ENCODE peak calls at places on chromosomes 4 and X, in seven cellular contexts. Q, E, J, H, O, G and W are unnamed samples.
A peak's percentile ranks its signal among the peaks of the same experiment; 100 is the strongest.

GRCh38 chrX:29841750-29842149 is 373.6 kb upstream of the MAGEB2 start:
- DNase-seq in G (no peak), O (no peak), H (no peak), J (no peak), E (no peak), Q (no peak), W (no peak)

GRCh38 chr4:153114771-153115321 is 89.4 kb upstream of the TRIM2 start:
- DNase-seq in J (no peak), G (no peak), O (no peak), E (no peak), Q (no peak), H (no peak), W (peak; percentile 46)

GRCh38 chrX:101252634-101253033 is 33.0 kb downstream of the DRP2 start:
- DNase-seq in H (no peak), O (no peak), G (no peak), E (no peak), J (no peak), Q (no peak), W (no peak)

GRCh38 chrX:104502460-104502859 is 63.5 kb upstream of the IL1RAPL2 start:
- DNase-seq in Q (no peak), H (no peak), G (no peak), J (no peak), E (no peak), O (no peak), W (no peak)

GRCh38 chr4:85591361-85592098 is 116.6 kb downstream of the ARHGAP24 start:
- DNase-seq in Q (no peak), J (no peak), H (no peak), E (no peak), O (no peak), G (no peak), W (no peak)

GRCh38 chr4:85496146-85496849 is 21.3 kb downstream of the ARHGAP24 start:
- DNase-seq in G (no peak), J (no peak), Q (no peak), H (no peak), O (no peak), E (no peak), W (no peak)

GRCh38 chrX:148133099-148133725 is 152.1 kb downstream of the FMR1NB start:
- DNase-seq in J (no peak), H (no peak), G (no peak), Q (no peak), E (no peak), O (no peak), W (no peak)

GRCh38 chr4:108080752-108081151 is 88.0 kb downstream of the LEF1 start:
- DNase-seq in Q (no peak), H (no peak), J (no peak), O (no peak), E (no peak), G (no peak), W (no peak)

GRCh38 chr4:8672486-8672885 is 79.9 kb downstream of the CPZ start:
- DNase-seq in H (no peak), Q (no peak), J (no peak), G (no peak), E (no peak), O (no peak), W (no peak)

GRCh38 chr4:163697121-163697520 is 202.6 kb downstream of the TMA16 start:
- DNase-seq in J (no peak), Q (no peak), G (no peak), H (no peak), E (no peak), O (no peak), W (no peak)

GRCh38 chr4:165872443-165873297 is at the start of gene TLL1:
- DNase-seq in E (peak; percentile 73), H (no peak), G (peak; percentile 25), Q (no peak), J (no peak), O (no peak), W (no peak)

GRCh38 chrX:721354-721753 is 90.8 kb downstream of the SHOX start:
- DNase-seq in E (no peak), Q (no peak), O (no peak), H (no peak), G (no peak), J (no peak), W (no peak)

GRCh38 chr4:26074672-26075071 is 160.7 kb downstream of the SMIM20 start:
- DNase-seq in O (no peak), J (no peak), E (no peak), Q (no peak), H (no peak), G (no peak), W (no peak)

GRCh38 chr4:109495514-109495913 is 61.9 kb downstream of the SEC24B start:
- DNase-seq in O (no peak), G (no peak), H (no peak), Q (no peak), J (no peak), E (no peak), W (no peak)

GRCh38 chr4:109497511-109497910 is 62.5 kb upstream of the MCUB start:
- DNase-seq in H (no peak), E (no peak), J (no peak), O (no peak), Q (no peak), G (no peak), W (no peak)

GRCh38 chr4:109499513-109499912 is 60.5 kb upstream of the MCUB start:
- DNase-seq in Q (no peak), E (no peak), G (no peak), H (no peak), J (no peak), O (no peak), W (no peak)

GRCh38 chr4:109496875-109497274 is 63.2 kb upstream of the MCUB start:
- DNase-seq in O (no peak), H (no peak), G (no peak), Q (no peak), J (no peak), E (no peak), W (no peak)

GRCh38 chr4:109494538-109494937 is 60.9 kb downstream of the SEC24B start:
- DNase-seq in H (no peak), O (no peak), J (no peak), Q (no peak), G (no peak), E (no peak), W (no peak)
- H3K4me3 ChIP-seq in H (no peak overlapping the region), O (no peak overlapping the region), J (no peak overlapping the region), Q (no peak overlapping the region), G (no peak overlapping the region), E (no peak overlapping the region), W (no peak overlapping the region)

DNA sequence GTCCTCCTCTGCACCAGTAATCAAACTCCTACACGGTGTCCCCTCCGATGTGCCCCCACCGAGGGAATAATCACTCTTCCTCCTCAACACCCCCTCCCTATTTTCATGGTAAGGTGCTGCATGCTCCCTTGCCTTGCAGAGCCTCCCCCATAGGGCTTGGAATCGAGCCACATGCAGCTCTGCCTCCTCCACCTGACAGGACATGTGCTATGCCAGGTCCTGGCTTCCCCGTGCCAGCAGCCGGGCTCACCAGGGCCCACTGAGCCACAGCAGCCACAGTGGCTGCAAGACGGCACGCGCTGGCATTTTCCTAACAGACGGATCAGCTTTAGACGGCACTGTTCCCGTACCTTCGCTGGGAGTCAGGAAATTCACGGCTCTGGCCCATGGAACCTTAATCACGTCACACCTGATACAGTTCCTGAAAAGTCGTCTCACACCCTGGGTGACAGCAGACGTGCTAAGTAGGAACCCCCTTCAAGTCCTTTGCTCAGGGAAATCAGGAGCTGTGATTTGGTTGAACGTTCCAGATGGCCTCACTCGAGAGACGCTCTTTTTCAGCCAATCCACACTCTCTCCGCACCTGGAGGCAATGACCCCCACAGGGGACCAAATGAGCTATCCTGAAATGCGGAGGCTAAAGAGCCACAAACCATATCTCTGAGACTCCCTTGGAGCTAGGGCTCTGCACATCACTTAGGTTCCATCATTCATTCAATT is 63.2 kb downstream of the JAKMIP1 start:
- DNase-seq in Q (no peak), O (no peak), G (no peak), E (no peak), J (no peak), H (no peak), W (no peak)
- H3K27me3 ChIP-seq in Q (no peaks in the 10 kb centered on the region), O (no peaks in the 10 kb centered on the region), G (no peaks in the 10 kb centered on the region), E (no peaks in the 10 kb centered on the region), J (no peaks in the 10 kb centered on the region), H (no peaks in the 10 kb centered on the region), W (no peaks in the 10 kb centered on the region)

DNA sequence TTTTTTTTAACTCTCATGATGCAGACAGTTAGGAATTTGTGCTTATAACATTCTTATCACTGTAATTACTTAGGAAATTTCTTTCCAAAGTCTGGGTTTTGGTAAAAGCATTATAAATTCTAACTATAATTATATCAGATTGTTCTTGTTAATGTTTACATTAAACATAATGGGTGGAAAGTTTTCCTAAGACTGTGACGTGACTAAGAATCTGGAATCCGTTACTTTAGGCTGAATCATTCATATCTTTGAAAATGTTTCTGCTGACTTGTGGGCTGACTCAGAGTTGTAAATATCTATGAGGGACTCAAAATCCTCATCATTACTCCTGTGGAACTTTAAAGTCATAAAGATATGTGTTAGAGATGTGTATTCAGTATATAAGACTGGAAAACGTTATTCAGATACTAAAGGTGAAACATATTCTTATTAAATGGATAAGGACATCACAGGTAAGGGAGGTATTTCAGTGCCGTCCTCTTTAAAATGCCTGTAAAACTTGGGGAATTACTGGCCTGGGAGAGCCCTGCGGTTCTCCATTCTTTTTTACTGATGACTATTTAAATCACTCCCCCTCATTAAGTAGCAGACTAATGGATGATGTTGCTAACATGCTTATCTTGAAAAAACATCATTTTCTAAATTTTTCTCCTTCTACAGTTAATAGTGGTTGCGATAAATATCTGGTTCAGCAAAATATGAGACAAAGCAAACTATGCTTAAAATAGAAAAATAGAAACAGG is 159.0 kb downstream of the DCLK2 start:
- DNase-seq in Q (no peak), E (no peak), J (no peak), G (no peak), H (no peak), O (no peak), W (no peak)
- H3K4me3 ChIP-seq in Q (no peak overlapping the region), E (no peak overlapping the region), J (no peak overlapping the region), G (no peak overlapping the region), H (no peak overlapping the region), O (no peak overlapping the region), W (no peak overlapping the region)

DNA sequence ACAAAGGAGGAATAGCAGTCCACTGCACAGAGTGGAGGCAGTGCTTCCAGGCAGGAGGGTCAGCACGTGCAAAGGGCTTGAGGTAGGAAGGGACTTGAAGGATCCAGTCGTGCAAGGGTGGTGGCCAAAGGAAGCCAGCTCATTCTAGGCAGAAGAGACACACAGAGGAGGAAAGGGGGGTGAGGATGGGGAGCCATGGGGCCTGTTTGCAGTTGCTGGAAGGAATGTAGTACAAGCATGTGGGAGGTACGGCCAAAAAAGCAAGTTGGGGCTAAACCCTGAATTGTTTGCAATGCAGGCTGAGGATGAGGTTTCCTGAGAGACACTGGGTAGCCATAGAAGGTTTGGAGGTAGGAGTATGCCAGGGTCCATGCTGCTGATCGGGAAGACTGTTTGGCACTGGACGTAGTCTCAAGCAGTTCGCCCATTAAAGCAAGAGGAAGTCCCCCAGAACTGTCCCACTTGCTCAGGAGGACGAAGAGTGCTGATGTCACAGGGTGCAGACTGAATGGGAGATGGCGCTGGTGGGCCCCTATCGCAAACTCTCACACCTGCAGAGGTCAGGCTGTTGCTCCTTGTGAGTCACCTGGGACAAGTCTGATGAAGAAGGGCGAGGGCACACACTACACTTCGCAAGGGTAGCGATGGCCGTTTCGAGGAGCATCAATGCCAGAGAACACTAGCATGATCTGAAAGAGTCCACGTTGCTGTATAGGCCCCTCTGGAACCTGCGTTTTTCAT is 9.1 kb upstream of the MAN2B2 start:
- DNase-seq in Q (no peak), J (no peak), O (no peak), G (no peak), E (no peak), H (no peak), W (no peak)
- H3K27me3 ChIP-seq in Q (no peaks in the 10 kb centered on the region), J (peaks cover 44% of the 10 kb centered on the region), O (peaks cover 46% of the 10 kb centered on the region), G (no peaks in the 10 kb centered on the region), E (no peaks in the 10 kb centered on the region), H (no peaks in the 10 kb centered on the region), W (peaks cover 24% of the 10 kb centered on the region)

GRCh38 chr4:156870166-156870565 is 101.4 kb downstream of the PDGFC start:
- DNase-seq in J (no peak), H (no peak), Q (no peak), O (no peak), E (no peak), G (no peak), W (no peak)
- H3K4me3 ChIP-seq in J (no peak overlapping the region), H (no peak overlapping the region), Q (no peak overlapping the region), O (no peak overlapping the region), E (no peak overlapping the region), G (no peak overlapping the region), W (no peak overlapping the region)